ENCODE peak calls at places on chromosomes 3 and 15, in eight cellular contexts. S, J, A, Z, H, M, P and G are unnamed samples.

GRCh38 chr15:57376695-57377477 is 581 bp downstream of the CGNL1 start:
- DNase-seq in A (no peak), H (no peak), S (no peak), J (no peak), Z (no peak), P (peak), M (no peak), G (no peak)

GRCh38 chr3:197454014-197454413 is 101.8 kb downstream of the BDH1 start:
- DNase-seq in H (no peak), S (peak), J (no peak), P (peak), Z (peak), A (peak), M (no peak), G (no peak)

GRCh38 chr3:143736205-143736604 is 112.1 kb downstream of the SLC9A9 start:
- DNase-seq in A (no peak), S (no peak), Z (no peak), M (no peak), P (no peak), H (no peak), J (no peak), G (no peak)

GRCh38 chr3:193314161-193314560 is 64.4 kb downstream of the ATP13A5 start:
- DNase-seq in M (no peak), H (no peak), Z (no peak), J (no peak), S (no peak), P (no peak), A (no peak), G (no peak)

GRCh38 chr15:83784975-83785374 is 131.1 kb downstream of the ADAMTSL3 start:
- DNase-seq in H (no peak), S (no peak), J (no peak), A (no peak), M (no peak), P (no peak), Z (no peak), G (no peak)

GRCh38 chr3:59595830-59596229 is 546.0 kb upstream of the CFAP20DC start:
- DNase-seq in H (no peak), P (no peak), J (no peak), A (no peak), S (no peak), Z (no peak), M (no peak), G (no peak)

GRCh38 chr3:15269091-15269989 is 63.0 kb downstream of the SH3BP5 start:
- DNase-seq in A (peak), S (peak), H (peak), P (peak), Z (peak), J (peak), M (peak), G (peak)

GRCh38 chr3:43345246-43345645 is 58.9 kb downstream of the SNRK start:
- DNase-seq in H (no peak), J (no peak), A (no peak), Z (no peak), S (no peak), P (no peak), M (no peak), G (no peak)

GRCh38 chr3:43870110-43870509 is 179.4 kb downstream of the ABHD5 start:
- DNase-seq in M (no peak), J (peak), P (no peak), H (no peak), Z (no peak), S (no peak), A (no peak), G (no peak)

GRCh38 chr3:123324880-123325765 is 123.4 kb downstream of the SEC22A start:
- DNase-seq in H (no peak), S (no peak), J (no peak), M (no peak), A (no peak), P (no peak), Z (peak), G (no peak)